ENCODE peak calls at places on chromosomes 1 and 21, in ten cellular contexts. One of them, this sample, is unnamed. For H3K27me3, the result is how much of the 10 kb centered on the place peaks cover.

GRCh38 chr1:39082140-39082799 is 56.1 kb downstream of the NDUFS5 start:
- DNase-seq in HepG2: no peak
- DNase-seq in CD8-positive, alpha-beta T cell: no peak
- DNase-seq in K562: no peak
- DNase-seq in MM.1S: no peak
- DNase-seq in uterus: no peak
- DNase-seq in tibial nerve: no peak
- DNase-seq in pancreas: peak
- DNase-seq in HCT116: no peak
- DNase-seq in hepatocyte: no peak
- DNase-seq in this sample: no peak

GRCh38 chr1:242522304-242522945 is 2.1 kb downstream of the PLD5 start:
- DNase-seq in HepG2: no peak
- DNase-seq in CD8-positive, alpha-beta T cell: no peak
- DNase-seq in K562: no peak
- DNase-seq in MM.1S: no peak
- DNase-seq in uterus: no peak
- DNase-seq in tibial nerve: no peak
- DNase-seq in pancreas: no peak
- DNase-seq in HCT116: no peak
- DNase-seq in hepatocyte: no peak
- DNase-seq in this sample: no peak

GRCh38 chr21:41542727-41543126 is 34.8 kb upstream of the TMPRSS2 start:
- DNase-seq in HepG2: no peak
- DNase-seq in CD8-positive, alpha-beta T cell: no peak
- DNase-seq in K562: no peak
- DNase-seq in MM.1S: no peak
- DNase-seq in uterus: no peak
- DNase-seq in tibial nerve: no peak
- DNase-seq in pancreas: no peak
- DNase-seq in HCT116: no peak
- DNase-seq in hepatocyte: no peak
- DNase-seq in this sample: no peak

GRCh38 chr21:41695513-41695912 is 71.3 kb downstream of the RIPK4 start:
- DNase-seq in HepG2: no peak
- DNase-seq in CD8-positive, alpha-beta T cell: no peak
- DNase-seq in K562: no peak
- DNase-seq in MM.1S: no peak
- DNase-seq in uterus: no peak
- DNase-seq in tibial nerve: no peak
- DNase-seq in pancreas: no peak
- DNase-seq in HCT116: no peak
- DNase-seq in hepatocyte: no peak
- DNase-seq in this sample: no peak

GRCh38 chr1:22503721-22504410 is 52.2 kb downstream of the ZBTB40 start:
- DNase-seq in HepG2: peak
- DNase-seq in CD8-positive, alpha-beta T cell: no peak
- DNase-seq in K562: no peak
- DNase-seq in MM.1S: peak
- DNase-seq in uterus: no peak
- DNase-seq in tibial nerve: no peak
- DNase-seq in pancreas: no peak
- DNase-seq in HCT116: no peak
- DNase-seq in hepatocyte: no peak
- DNase-seq in this sample: no peak

GRCh38 chr1:246771366-246771765 is 47.2 kb downstream of the SCCPDH start:
- DNase-seq in HepG2: no peak
- DNase-seq in CD8-positive, alpha-beta T cell: no peak
- DNase-seq in K562: no peak
- DNase-seq in MM.1S: no peak
- DNase-seq in uterus: no peak
- DNase-seq in tibial nerve: no peak
- DNase-seq in pancreas: no peak
- DNase-seq in HCT116: no peak
- DNase-seq in hepatocyte: no peak
- DNase-seq in this sample: no peak

GRCh38 chr1:164617607-164618564 is 58.9 kb downstream of the PBX1 start:
- DNase-seq in HepG2: peak
- DNase-seq in CD8-positive, alpha-beta T cell: no peak
- DNase-seq in K562: peak
- DNase-seq in MM.1S: peak
- DNase-seq in uterus: no peak
- DNase-seq in tibial nerve: no peak
- DNase-seq in pancreas: no peak
- DNase-seq in HCT116: peak
- DNase-seq in hepatocyte: no peak
- DNase-seq in this sample: no peak

GRCh38 chr1:81937791-81938450 is 137.2 kb downstream of the ADGRL2 start:
- DNase-seq in HepG2: no peak
- DNase-seq in CD8-positive, alpha-beta T cell: no peak
- DNase-seq in K562: no peak
- DNase-seq in MM.1S: no peak
- DNase-seq in uterus: no peak
- DNase-seq in tibial nerve: no peak
- DNase-seq in pancreas: no peak
- DNase-seq in HCT116: no peak
- DNase-seq in hepatocyte: no peak
- DNase-seq in this sample: no peak

GRCh38 chr1:85283475-85284199 is 7.2 kb upstream of the BCL10 start:
- DNase-seq in HepG2: peak
- DNase-seq in CD8-positive, alpha-beta T cell: no peak
- DNase-seq in K562: peak
- DNase-seq in MM.1S: no peak
- DNase-seq in uterus: no peak
- DNase-seq in tibial nerve: no peak
- DNase-seq in pancreas: peak
- DNase-seq in HCT116: no peak
- DNase-seq in hepatocyte: peak
- DNase-seq in this sample: no peak

GRCh38 chr1:218933526-218933925 is 240.2 kb upstream of the LYPLAL1 start:
- DNase-seq in HepG2: no peak
- DNase-seq in CD8-positive, alpha-beta T cell: no peak
- DNase-seq in K562: no peak
- DNase-seq in MM.1S: no peak
- DNase-seq in uterus: no peak
- DNase-seq in tibial nerve: no peak
- DNase-seq in pancreas: no peak
- DNase-seq in HCT116: no peak
- DNase-seq in hepatocyte: no peak
- DNase-seq in this sample: no peak

GRCh38 chr1:2805801-2806430 is 4.4 kb upstream of the TTC34 start:
- DNase-seq in HepG2: no peak
- DNase-seq in CD8-positive, alpha-beta T cell: no peak
- DNase-seq in K562: no peak
- DNase-seq in MM.1S: no peak
- DNase-seq in uterus: no peak
- DNase-seq in tibial nerve: no peak
- DNase-seq in pancreas: peak
- DNase-seq in HCT116: no peak
- DNase-seq in hepatocyte: no peak
- DNase-seq in this sample: no peak

GRCh38 chr1:96521994-96522760 is 199.4 kb upstream of the PTBP2 start:
- DNase-seq in HepG2: no peak
- DNase-seq in CD8-positive, alpha-beta T cell: no peak
- DNase-seq in K562: no peak
- DNase-seq in MM.1S: no peak
- DNase-seq in uterus: no peak
- DNase-seq in tibial nerve: no peak
- DNase-seq in pancreas: no peak
- DNase-seq in HCT116: no peak
- DNase-seq in hepatocyte: no peak
- DNase-seq in this sample: no peak

GRCh38 chr21:38303300-38303699 is 46.5 kb downstream of the KCNJ15 start:
- DNase-seq in HepG2: no peak
- DNase-seq in CD8-positive, alpha-beta T cell: no peak
- DNase-seq in K562: no peak
- DNase-seq in MM.1S: no peak
- DNase-seq in uterus: peak
- DNase-seq in tibial nerve: peak
- DNase-seq in pancreas: no peak
- DNase-seq in HCT116: no peak
- DNase-seq in hepatocyte: peak
- DNase-seq in this sample: no peak

GRCh38 chr1:234611799-234612351 is 1.9 kb upstream of the IRF2BP2 start:
- DNase-seq in HepG2: peak
- DNase-seq in CD8-positive, alpha-beta T cell: peak
- DNase-seq in K562: no peak
- DNase-seq in MM.1S: no peak
- DNase-seq in uterus: peak
- DNase-seq in tibial nerve: peak
- DNase-seq in pancreas: peak
- DNase-seq in HCT116: no peak
- DNase-seq in hepatocyte: peak
- DNase-seq in this sample: no peak

GRCh38 chr1:36125129-36125991 is at the start of gene COL8A2:
- DNase-seq in HepG2: no peak
- DNase-seq in CD8-positive, alpha-beta T cell: no peak
- DNase-seq in K562: peak
- DNase-seq in MM.1S: no peak
- DNase-seq in uterus: peak
- DNase-seq in tibial nerve: no peak
- DNase-seq in pancreas: no peak
- DNase-seq in HCT116: no peak
- DNase-seq in hepatocyte: peak
- DNase-seq in this sample: no peak

GRCh38 chr1:235411489-235412486 is 44.6 kb downstream of the TBCE start:
- DNase-seq in HepG2: peak
- DNase-seq in CD8-positive, alpha-beta T cell: no peak
- DNase-seq in K562: no peak
- DNase-seq in MM.1S: no peak
- DNase-seq in uterus: no peak
- DNase-seq in tibial nerve: no peak
- DNase-seq in pancreas: no peak
- DNase-seq in HCT116: no peak
- DNase-seq in hepatocyte: no peak
- DNase-seq in this sample: no peak

GRCh38 chr1:118973536-118974160 is 14.5 kb downstream of the TBX15 start:
- DNase-seq in HepG2: no peak
- DNase-seq in CD8-positive, alpha-beta T cell: no peak
- DNase-seq in K562: no peak
- DNase-seq in MM.1S: no peak
- DNase-seq in uterus: no peak
- DNase-seq in tibial nerve: peak
- DNase-seq in pancreas: no peak
- DNase-seq in HCT116: no peak
- DNase-seq in hepatocyte: no peak
- DNase-seq in this sample: no peak

GRCh38 chr1:27150183-27150582 is 4.7 kb downstream of the SLC9A1 start:
- DNase-seq in HepG2: no peak
- DNase-seq in CD8-positive, alpha-beta T cell: no peak
- DNase-seq in K562: no peak
- DNase-seq in MM.1S: no peak
- DNase-seq in uterus: no peak
- DNase-seq in tibial nerve: no peak
- DNase-seq in pancreas: no peak
- DNase-seq in HCT116: no peak
- DNase-seq in hepatocyte: no peak
- DNase-seq in this sample: no peak

GRCh38 chr1:27149084-27149483 is 5.8 kb downstream of the SLC9A1 start:
- DNase-seq in HepG2: no peak
- DNase-seq in CD8-positive, alpha-beta T cell: no peak
- DNase-seq in K562: no peak
- DNase-seq in MM.1S: no peak
- DNase-seq in uterus: no peak
- DNase-seq in tibial nerve: no peak
- DNase-seq in pancreas: no peak
- DNase-seq in HCT116: no peak
- DNase-seq in hepatocyte: no peak
- DNase-seq in this sample: no peak

GRCh38 chr1:27150641-27151040 is 4.3 kb downstream of the SLC9A1 start:
- DNase-seq in HepG2: no peak
- DNase-seq in CD8-positive, alpha-beta T cell: no peak
- DNase-seq in K562: no peak
- DNase-seq in MM.1S: no peak
- DNase-seq in uterus: no peak
- DNase-seq in tibial nerve: no peak
- DNase-seq in pancreas: no peak
- DNase-seq in HCT116: no peak
- DNase-seq in hepatocyte: no peak
- DNase-seq in this sample: no peak

GRCh38 chr1:27148591-27148990 is 6.3 kb downstream of the SLC9A1 start:
- DNase-seq in HepG2: no peak
- DNase-seq in CD8-positive, alpha-beta T cell: no peak
- DNase-seq in K562: no peak
- DNase-seq in MM.1S: no peak
- DNase-seq in uterus: no peak
- DNase-seq in tibial nerve: no peak
- DNase-seq in pancreas: no peak
- DNase-seq in HCT116: no peak
- DNase-seq in hepatocyte: no peak
- DNase-seq in this sample: no peak

GRCh38 chr1:27149714-27150113 is 5.2 kb downstream of the SLC9A1 start:
- DNase-seq in HepG2: no peak
- DNase-seq in CD8-positive, alpha-beta T cell: no peak
- DNase-seq in K562: no peak
- DNase-seq in MM.1S: no peak
- DNase-seq in uterus: no peak
- DNase-seq in tibial nerve: no peak
- DNase-seq in pancreas: no peak
- DNase-seq in HCT116: no peak
- DNase-seq in hepatocyte: no peak
- DNase-seq in this sample: no peak
- H3K27ac ChIP-seq in HepG2: no peak
- H3K27ac ChIP-seq in CD8-positive, alpha-beta T cell: no peak
- H3K27ac ChIP-seq in K562: no peak
- H3K27ac ChIP-seq in MM.1S: no peak
- H3K27ac ChIP-seq in uterus: no peak
- H3K27ac ChIP-seq in tibial nerve: no peak
- H3K27ac ChIP-seq in pancreas: no peak
- H3K27ac ChIP-seq in HCT116: no peak
- H3K27ac ChIP-seq in hepatocyte: no peak
- H3K27ac ChIP-seq in this sample: no peak

GRCh38 chr1:179234863-179235262 is 5.4 kb upstream of the ABL2 start:
- DNase-seq in HepG2: no peak
- DNase-seq in CD8-positive, alpha-beta T cell: peak
- DNase-seq in K562: no peak
- DNase-seq in MM.1S: no peak
- DNase-seq in uterus: no peak
- DNase-seq in tibial nerve: no peak
- DNase-seq in pancreas: no peak
- DNase-seq in HCT116: no peak
- DNase-seq in hepatocyte: no peak
- DNase-seq in this sample: no peak
- TF ChIP-seq CTCF in HepG2: no peak
- TF ChIP-seq CTCF in CD8-positive, alpha-beta T cell: no peak
- TF ChIP-seq CTCF in K562: no peak
- TF ChIP-seq CTCF in MM.1S: no peak
- TF ChIP-seq CTCF in uterus: no peak
- TF ChIP-seq CTCF in tibial nerve: no peak
- TF ChIP-seq CTCF in pancreas: no peak
- TF ChIP-seq CTCF in HCT116: no peak
- TF ChIP-seq CTCF in hepatocyte: no peak
- TF ChIP-seq CTCF in this sample: no peak

GRCh38 chr21:33075596-33076195 is 5.8 kb downstream of the OLIG1 start:
- DNase-seq in HepG2: no peak
- DNase-seq in CD8-positive, alpha-beta T cell: no peak
- DNase-seq in K562: no peak
- DNase-seq in MM.1S: no peak
- DNase-seq in uterus: no peak
- DNase-seq in tibial nerve: no peak
- DNase-seq in pancreas: no peak
- DNase-seq in HCT116: no peak
- DNase-seq in hepatocyte: peak
- DNase-seq in this sample: no peak
- H3K27me3 ChIP-seq in HepG2: under half
- H3K27me3 ChIP-seq in CD8-positive, alpha-beta T cell: under half
- H3K27me3 ChIP-seq in K562: under half
- H3K27me3 ChIP-seq in MM.1S: under half
- H3K27me3 ChIP-seq in uterus: under half
- H3K27me3 ChIP-seq in tibial nerve: half or more
- H3K27me3 ChIP-seq in pancreas: under half
- H3K27me3 ChIP-seq in HCT116: under half
- H3K27me3 ChIP-seq in hepatocyte: half or more
- H3K27me3 ChIP-seq in this sample: under half

GRCh38 chr1:37186246-37186756 is 152.0 kb upstream of the GRIK3 start:
- DNase-seq in HepG2: no peak
- DNase-seq in CD8-positive, alpha-beta T cell: no peak
- DNase-seq in K562: no peak
- DNase-seq in MM.1S: no peak
- DNase-seq in uterus: no peak
- DNase-seq in tibial nerve: no peak
- DNase-seq in pancreas: peak
- DNase-seq in HCT116: no peak
- DNase-seq in hepatocyte: no peak
- DNase-seq in this sample: no peak
- H3K27ac ChIP-seq in HepG2: no peak
- H3K27ac ChIP-seq in CD8-positive, alpha-beta T cell: no peak
- H3K27ac ChIP-seq in K562: no peak
- H3K27ac ChIP-seq in MM.1S: no peak
- H3K27ac ChIP-seq in uterus: no peak
- H3K27ac ChIP-seq in tibial nerve: no peak
- H3K27ac ChIP-seq in pancreas: no peak
- H3K27ac ChIP-seq in HCT116: no peak
- H3K27ac ChIP-seq in hepatocyte: no peak
- H3K27ac ChIP-seq in this sample: no peak